ENCODE peak calls at places on chromosomes 16 and 17, in eight cellular contexts. One of them, this sample, is unnamed. For H3K4me1, the result is how much of the 10 kb centered on the place peaks cover.

GRCh38 chr16:67326472-67327309 is at the start of the genes KCTD19 and LRRC36:
- DNase-seq in kidney: peak
- DNase-seq in fibroblast of lung: peak
- DNase-seq in MM.1S: no peak
- DNase-seq in ovary: peak
- DNase-seq in left lung: peak
- DNase-seq in tibial artery: peak
- DNase-seq in prostate gland: peak
- DNase-seq in this sample: peak

GRCh38 chr17:72926171-72926570 is 166.3 kb downstream of the SLC39A11 start:
- DNase-seq in kidney: no peak
- DNase-seq in fibroblast of lung: no peak
- DNase-seq in MM.1S: no peak
- DNase-seq in ovary: no peak
- DNase-seq in left lung: no peak
- DNase-seq in tibial artery: no peak
- DNase-seq in prostate gland: no peak
- DNase-seq in this sample: no peak

GRCh38 chr17:34852614-34853013 is 108.6 kb downstream of the CCT6B start:
- DNase-seq in kidney: no peak
- DNase-seq in fibroblast of lung: no peak
- DNase-seq in MM.1S: no peak
- DNase-seq in ovary: no peak
- DNase-seq in left lung: no peak
- DNase-seq in tibial artery: no peak
- DNase-seq in prostate gland: no peak
- DNase-seq in this sample: no peak

GRCh38 chr16:29117631-29118030 is 132.8 kb downstream of the LAT start:
- DNase-seq in kidney: no peak
- DNase-seq in fibroblast of lung: no peak
- DNase-seq in MM.1S: no peak
- DNase-seq in ovary: no peak
- DNase-seq in left lung: no peak
- DNase-seq in tibial artery: no peak
- DNase-seq in prostate gland: no peak
- DNase-seq in this sample: no peak

GRCh38 chr16:19084139-19084538 is 16.7 kb downstream of the COQ7 start:
- DNase-seq in kidney: no peak
- DNase-seq in fibroblast of lung: no peak
- DNase-seq in MM.1S: no peak
- DNase-seq in ovary: no peak
- DNase-seq in left lung: no peak
- DNase-seq in tibial artery: no peak
- DNase-seq in prostate gland: no peak
- DNase-seq in this sample: no peak

GRCh38 chr16:72677662-72678447 is 370.1 kb downstream of the ZFHX3 start:
- DNase-seq in kidney: no peak
- DNase-seq in fibroblast of lung: peak
- DNase-seq in MM.1S: no peak
- DNase-seq in ovary: no peak
- DNase-seq in left lung: no peak
- DNase-seq in tibial artery: no peak
- DNase-seq in prostate gland: no peak
- DNase-seq in this sample: peak

GRCh38 chr16:78961464-78961863 is 639.1 kb downstream of the MAF start:
- DNase-seq in kidney: no peak
- DNase-seq in fibroblast of lung: no peak
- DNase-seq in MM.1S: no peak
- DNase-seq in ovary: no peak
- DNase-seq in left lung: no peak
- DNase-seq in tibial artery: no peak
- DNase-seq in prostate gland: no peak
- DNase-seq in this sample: no peak

GRCh38 chr16:4358831-4359561 is 7.9 kb upstream of the PAM16 start:
- DNase-seq in kidney: peak
- DNase-seq in fibroblast of lung: peak
- DNase-seq in MM.1S: no peak
- DNase-seq in ovary: peak
- DNase-seq in left lung: no peak
- DNase-seq in tibial artery: no peak
- DNase-seq in prostate gland: no peak
- DNase-seq in this sample: peak

GRCh38 chr16:79325211-79325610 is 275.3 kb downstream of the MAF start:
- DNase-seq in kidney: no peak
- DNase-seq in fibroblast of lung: no peak
- DNase-seq in MM.1S: no peak
- DNase-seq in ovary: no peak
- DNase-seq in left lung: no peak
- DNase-seq in tibial artery: no peak
- DNase-seq in prostate gland: no peak
- DNase-seq in this sample: no peak

GRCh38 chr16:69620564-69620963 is 54.8 kb downstream of the NFAT5 start:
- DNase-seq in kidney: no peak
- DNase-seq in fibroblast of lung: peak
- DNase-seq in MM.1S: no peak
- DNase-seq in ovary: no peak
- DNase-seq in left lung: no peak
- DNase-seq in tibial artery: no peak
- DNase-seq in prostate gland: no peak
- DNase-seq in this sample: no peak

GRCh38 chr17:4127555-4127954 is 15.3 kb downstream of the ZZEF1 start:
- DNase-seq in kidney: no peak
- DNase-seq in fibroblast of lung: no peak
- DNase-seq in MM.1S: no peak
- DNase-seq in ovary: no peak
- DNase-seq in left lung: no peak
- DNase-seq in tibial artery: no peak
- DNase-seq in prostate gland: no peak
- DNase-seq in this sample: no peak

GRCh38 chr17:46108550-46109110 is 84.6 kb downstream of the KANSL1 start:
- DNase-seq in kidney: no peak
- DNase-seq in fibroblast of lung: no peak
- DNase-seq in MM.1S: no peak
- DNase-seq in ovary: no peak
- DNase-seq in left lung: no peak
- DNase-seq in tibial artery: no peak
- DNase-seq in prostate gland: no peak
- DNase-seq in this sample: no peak

GRCh38 chr17:60604686-60605334 is 4.8 kb downstream of the PPM1D start:
- DNase-seq in kidney: no peak
- DNase-seq in fibroblast of lung: peak
- DNase-seq in MM.1S: no peak
- DNase-seq in ovary: no peak
- DNase-seq in left lung: no peak
- DNase-seq in tibial artery: peak
- DNase-seq in prostate gland: no peak
- DNase-seq in this sample: peak

GRCh38 chr17:1039511-1040215 is 42.7 kb downstream of the TIMM22 start:
- DNase-seq in kidney: peak
- DNase-seq in fibroblast of lung: no peak
- DNase-seq in MM.1S: no peak
- DNase-seq in ovary: no peak
- DNase-seq in left lung: peak
- DNase-seq in tibial artery: peak
- DNase-seq in prostate gland: peak
- DNase-seq in this sample: no peak

GRCh38 chr17:6487243-6488007 is 43.2 kb downstream of the PIMREG start:
- DNase-seq in kidney: peak
- DNase-seq in fibroblast of lung: no peak
- DNase-seq in MM.1S: no peak
- DNase-seq in ovary: no peak
- DNase-seq in left lung: no peak
- DNase-seq in tibial artery: peak
- DNase-seq in prostate gland: no peak
- DNase-seq in this sample: no peak

GRCh38 chr17:77400445-77400870 is 259.7 kb downstream of the SEC14L1 start:
- DNase-seq in kidney: peak
- DNase-seq in fibroblast of lung: no peak
- DNase-seq in MM.1S: no peak
- DNase-seq in ovary: no peak
- DNase-seq in left lung: no peak
- DNase-seq in tibial artery: no peak
- DNase-seq in prostate gland: no peak
- DNase-seq in this sample: no peak

GRCh38 chr16:12086861-12087260 is 110.3 kb downstream of the SNX29 start:
- DNase-seq in kidney: peak
- DNase-seq in fibroblast of lung: no peak
- DNase-seq in MM.1S: no peak
- DNase-seq in ovary: no peak
- DNase-seq in left lung: no peak
- DNase-seq in tibial artery: no peak
- DNase-seq in prostate gland: no peak
- DNase-seq in this sample: no peak

GRCh38 chr16:55569025-55569424 is 2.5 kb downstream of the CAPNS2 start:
- DNase-seq in kidney: no peak
- DNase-seq in fibroblast of lung: peak
- DNase-seq in MM.1S: no peak
- DNase-seq in ovary: no peak
- DNase-seq in left lung: no peak
- DNase-seq in tibial artery: no peak
- DNase-seq in prostate gland: no peak
- DNase-seq in this sample: no peak

GRCh38 chr17:15171433-15172047 is 93.6 kb downstream of the PMP22 start:
- DNase-seq in kidney: peak
- DNase-seq in fibroblast of lung: peak
- DNase-seq in MM.1S: no peak
- DNase-seq in ovary: peak
- DNase-seq in left lung: peak
- DNase-seq in tibial artery: peak
- DNase-seq in prostate gland: peak
- DNase-seq in this sample: peak

GRCh38 chr16:84735846-84736586 is 36.2 kb downstream of the USP10 start:
- DNase-seq in kidney: no peak
- DNase-seq in fibroblast of lung: no peak
- DNase-seq in MM.1S: no peak
- DNase-seq in ovary: no peak
- DNase-seq in left lung: no peak
- DNase-seq in tibial artery: no peak
- DNase-seq in prostate gland: peak
- DNase-seq in this sample: no peak

GRCh38 chr17:9929873-9930272 is 24.8 kb upstream of the RCVRN start:
- DNase-seq in kidney: no peak
- DNase-seq in fibroblast of lung: no peak
- DNase-seq in MM.1S: no peak
- DNase-seq in ovary: no peak
- DNase-seq in left lung: no peak
- DNase-seq in tibial artery: no peak
- DNase-seq in prostate gland: no peak
- DNase-seq in this sample: no peak

GRCh38 chr17:81398170-81398854 is 3.1 kb downstream of the BAHCC1 start:
- DNase-seq in kidney: no peak
- DNase-seq in fibroblast of lung: peak
- DNase-seq in MM.1S: no peak
- DNase-seq in ovary: no peak
- DNase-seq in left lung: no peak
- DNase-seq in tibial artery: no peak
- DNase-seq in prostate gland: no peak
- DNase-seq in this sample: peak

GRCh38 chr17:17941015-17941414 is 31.2 kb downstream of the TOM1L2 start:
- DNase-seq in kidney: no peak
- DNase-seq in fibroblast of lung: no peak
- DNase-seq in MM.1S: no peak
- DNase-seq in ovary: no peak
- DNase-seq in left lung: no peak
- DNase-seq in tibial artery: no peak
- DNase-seq in prostate gland: no peak
- DNase-seq in this sample: no peak
- H3K4me1 ChIP-seq in kidney: under half
- H3K4me1 ChIP-seq in fibroblast of lung: under half
- H3K4me1 ChIP-seq in MM.1S: under half
- H3K4me1 ChIP-seq in ovary: under half
- H3K4me1 ChIP-seq in left lung: under half
- H3K4me1 ChIP-seq in tibial artery: under half
- H3K4me1 ChIP-seq in prostate gland: under half
- H3K4me1 ChIP-seq in this sample: half or more

GRCh38 chr17:39737761-39738567 is at the start of gene GRB7:
- DNase-seq in kidney: peak
- DNase-seq in fibroblast of lung: no peak
- DNase-seq in MM.1S: peak
- DNase-seq in ovary: no peak
- DNase-seq in left lung: peak
- DNase-seq in tibial artery: no peak
- DNase-seq in prostate gland: peak
- DNase-seq in this sample: no peak
- H3K4me3 ChIP-seq in kidney: peak
- H3K4me3 ChIP-seq in fibroblast of lung: no peak
- H3K4me3 ChIP-seq in MM.1S: peak
- H3K4me3 ChIP-seq in ovary: peak
- H3K4me3 ChIP-seq in left lung: peak
- H3K4me3 ChIP-seq in tibial artery: peak
- H3K4me3 ChIP-seq in prostate gland: peak
- H3K4me3 ChIP-seq in this sample: no peak

GRCh38 chr17:54662978-54663876 is 237.4 kb upstream of the TOM1L1 start:
- DNase-seq in kidney: peak
- DNase-seq in fibroblast of lung: no peak
- DNase-seq in MM.1S: no peak
- DNase-seq in ovary: no peak
- DNase-seq in left lung: no peak
- DNase-seq in tibial artery: no peak
- DNase-seq in prostate gland: no peak
- DNase-seq in this sample: no peak

GRCh38 chr17:54666559-54666958 is 234.1 kb upstream of the TOM1L1 start:
- DNase-seq in kidney: no peak
- DNase-seq in fibroblast of lung: no peak
- DNase-seq in MM.1S: no peak
- DNase-seq in ovary: no peak
- DNase-seq in left lung: no peak
- DNase-seq in tibial artery: no peak
- DNase-seq in prostate gland: no peak
- DNase-seq in this sample: no peak
- H3K27ac ChIP-seq in kidney: no peak
- H3K27ac ChIP-seq in fibroblast of lung: no peak
- H3K27ac ChIP-seq in MM.1S: no peak
- H3K27ac ChIP-seq in ovary: no peak
- H3K27ac ChIP-seq in left lung: no peak
- H3K27ac ChIP-seq in tibial artery: no peak
- H3K27ac ChIP-seq in prostate gland: no peak
- H3K27ac ChIP-seq in this sample: no peak

GRCh38 chr16:87845807-87846619 is 23.3 kb downstream of the SLC7A5 start:
- DNase-seq in kidney: no peak
- DNase-seq in fibroblast of lung: no peak
- DNase-seq in MM.1S: no peak
- DNase-seq in ovary: no peak
- DNase-seq in left lung: no peak
- DNase-seq in tibial artery: no peak
- DNase-seq in prostate gland: no peak
- DNase-seq in this sample: no peak

GRCh38 chr16:87846705-87847466 is 22.4 kb downstream of the SLC7A5 start:
- DNase-seq in kidney: no peak
- DNase-seq in fibroblast of lung: no peak
- DNase-seq in MM.1S: no peak
- DNase-seq in ovary: no peak
- DNase-seq in left lung: no peak
- DNase-seq in tibial artery: no peak
- DNase-seq in prostate gland: no peak
- DNase-seq in this sample: no peak

GRCh38 chr16:87848676-87849345 is 20.5 kb downstream of the SLC7A5 start:
- DNase-seq in kidney: no peak
- DNase-seq in fibroblast of lung: no peak
- DNase-seq in MM.1S: no peak
- DNase-seq in ovary: no peak
- DNase-seq in left lung: no peak
- DNase-seq in tibial artery: no peak
- DNase-seq in prostate gland: no peak
- DNase-seq in this sample: no peak

GRCh38 chr16:87847785-87848675 is 21.3 kb downstream of the SLC7A5 start:
- DNase-seq in kidney: no peak
- DNase-seq in fibroblast of lung: no peak
- DNase-seq in MM.1S: no peak
- DNase-seq in ovary: no peak
- DNase-seq in left lung: no peak
- DNase-seq in tibial artery: no peak
- DNase-seq in prostate gland: no peak
- DNase-seq in this sample: no peak

GRCh38 chr16:87847467-87847784 is 21.9 kb downstream of the SLC7A5 start:
- DNase-seq in kidney: no peak
- DNase-seq in fibroblast of lung: no peak
- DNase-seq in MM.1S: no peak
- DNase-seq in ovary: no peak
- DNase-seq in left lung: no peak
- DNase-seq in tibial artery: no peak
- DNase-seq in prostate gland: no peak
- DNase-seq in this sample: no peak
- H3K4me1 ChIP-seq in kidney: under half
- H3K4me1 ChIP-seq in fibroblast of lung: under half
- H3K4me1 ChIP-seq in MM.1S: under half
- H3K4me1 ChIP-seq in ovary: under half
- H3K4me1 ChIP-seq in left lung: under half
- H3K4me1 ChIP-seq in tibial artery: under half
- H3K4me1 ChIP-seq in prostate gland: under half
- H3K4me1 ChIP-seq in this sample: under half